ENCODE peak calls at places on chromosomes 4 and X, in six cellular contexts. N is B cell, F is mammary epithelial cell, X is fibroblast of lung, O is cardiac fibroblast, W is right atrium auricular region. I is an unnamed sample.
A peak's percentile ranks its signal among the peaks of the same experiment; 100 is the strongest.

GRCh38 chrX:148665001-148665400 is 164.6 kb downstream of the AFF2 start:
- DNase-seq in N (no peak), F (no peak), X (no peak), O (no peak), W (no peak), I (no peak)

GRCh38 chrX:154378059-154378798 is 866 bp upstream of the EMD start:
- DNase-seq in N (peak; percentile 93), F (no peak), X (peak; percentile 49), O (peak; percentile 76), W (no peak), I (no peak)

GRCh38 chrX:10507876-10508275 is 112.5 kb downstream of the MID1 start:
- DNase-seq in N (no peak), F (peak; percentile 39), X (no peak), O (no peak), W (no peak), I (no peak)

GRCh38 chr4:21848001-21848400 is 100.6 kb downstream of the KCNIP4 start:
- DNase-seq in N (no peak), F (no peak), X (no peak), O (no peak), W (no peak), I (no peak)

GRCh38 chrX:96591418-96591817 is 93.2 kb upstream of the DIAPH2 start:
- DNase-seq in N (no peak), F (no peak), X (peak; percentile 18), O (peak; percentile 10), W (no peak), I (no peak)

GRCh38 chr4:10096201-10096975 is 20.2 kb downstream of the WDR1 start:
- DNase-seq in N (no peak), F (peak; percentile 97), X (peak; percentile 96), O (peak; percentile 88), W (peak; percentile 80), I (peak; percentile 86)

GRCh38 chrX:121308276-121308805 is 260.9 kb downstream of the GLUD2 start:
- DNase-seq in N (no peak), F (peak; percentile 67), X (no peak), O (peak; percentile 71), W (no peak), I (peak; percentile 55)

GRCh38 chrX:100098660-100099375 is 311.3 kb downstream of the PCDH19 start:
- DNase-seq in N (no peak), F (peak; percentile 68), X (no peak), O (peak; percentile 8), W (no peak), I (no peak)

GRCh38 chrX:131783555-131784338 is 239.4 kb upstream of the STK26 start:
- DNase-seq in N (no peak), F (peak; percentile 86), X (no peak), O (no peak), W (peak; percentile 83), I (peak; percentile 92)
- TF ChIP-seq CTCF in N (no peak), F (peak; percentile 50), X (no peak), O (no peak), W (peak; percentile 66), I (peak; percentile 45)

GRCh38 chrX:85052636-85053343 is 49.1 kb downstream of the APOOL start:
- DNase-seq in N (no peak), F (peak; percentile 68), X (peak; percentile 81), O (peak; percentile 61), W (no peak), I (peak; percentile 43)
- TF ChIP-seq CTCF in N (no peak), F (peak; percentile 34), X (peak; percentile 20), O (peak; percentile 11), W (peak; percentile 53), I (peak; percentile 14)

GRCh38 chr4:36163198-36163597 is 81.1 kb downstream of the ARAP2 start:
- DNase-seq in N (no peak), F (no peak), X (no peak), O (no peak), W (no peak), I (no peak)

GRCh38 chr4:36159208-36159607 is 85.1 kb downstream of the ARAP2 start:
- DNase-seq in N (no peak), F (no peak), X (no peak), O (no peak), W (no peak), I (no peak)
- TF ChIP-seq CTCF in N (no peak), F (no peak), X (no peak), O (no peak), W (no peak), I (no peak)

GRCh38 chr4:133003169-133003568 is 145.9 kb upstream of the PCDH10 start:
- DNase-seq in N (no peak), F (no peak), X (no peak), O (no peak), W (no peak), I (no peak)
- TF ChIP-seq CTCF in N (no peak), F (no peak), X (no peak), O (no peak), W (no peak), I (no peak)

DNA sequence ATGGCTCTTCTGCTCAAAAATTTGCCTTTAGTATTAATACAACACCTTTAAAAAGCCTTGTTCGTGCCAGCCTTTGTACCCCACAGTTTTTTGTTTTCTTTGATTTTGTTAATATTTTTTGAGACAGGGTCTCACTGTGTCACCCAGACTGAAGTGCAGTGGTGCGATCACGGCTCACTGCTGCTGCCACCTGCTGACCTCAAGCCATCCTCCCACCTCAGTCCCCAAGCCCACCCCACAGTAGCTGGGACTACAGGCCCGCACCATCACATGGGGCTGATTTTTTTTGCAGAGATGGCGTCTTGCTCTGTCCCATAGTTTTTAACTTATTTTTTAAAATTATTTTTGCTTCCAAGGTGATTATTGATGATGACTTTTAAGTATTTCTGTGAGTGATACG is 134.0 kb downstream of the HTR2C start:
- DNase-seq in N (no peak), F (no peak), X (no peak), O (no peak), W (no peak), I (no peak)
- TF ChIP-seq CTCF in N (no peak), F (no peak), X (no peak), O (peak; percentile 9), W (no peak), I (peak; percentile 27)

DNA sequence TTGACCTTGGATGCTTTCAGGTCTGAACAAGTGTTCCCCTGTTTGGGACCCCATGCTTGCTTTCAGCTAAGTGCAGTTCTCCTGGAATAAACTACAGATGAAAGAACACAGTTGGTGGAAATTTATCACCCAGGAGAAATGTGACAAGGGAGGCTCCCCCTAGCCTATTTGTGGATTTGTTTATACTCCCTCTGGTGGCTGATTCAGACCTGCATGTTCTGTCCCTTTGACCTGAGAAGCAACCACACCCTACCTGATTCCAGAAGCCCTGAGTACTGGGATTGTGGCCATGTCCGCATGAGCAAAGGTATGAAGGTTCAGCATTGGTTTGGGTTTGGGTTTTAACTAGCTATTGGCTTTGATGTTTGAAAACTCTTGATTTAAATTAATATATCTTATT is 440.9 kb downstream of the MID1IP1 start:
- DNase-seq in N (peak; percentile 13), F (peak; percentile 14), X (peak; percentile 6), O (peak; percentile 11), W (no peak), I (peak; percentile 3)
- TF ChIP-seq CTCF in N (peak; percentile 48), F (peak; percentile 45), X (peak; percentile 32), O (peak; percentile 14), W (peak; percentile 57), I (peak; percentile 49)